ENCODE peak calls at places on chromosomes 5 and 9, in five cellular contexts. A is SK-N-DZ; W is stimulated activated CD4-positive, alpha-beta T cell treated with anti-CD3 and anti-CD28 coated beads, Interleukin-15, amount 100 ng/mL, for 1 hour; U is astrocyte of the spinal cord; D is cortex of kidney. P is an unnamed sample.

GRCh38 chr9:99356512-99356971 is 134.5 kb downstream of the SEC61B start:
- DNase-seq in A (no peak), W (no peak), U (no peak), D (no peak), P (no peak)

GRCh38 chr5:81069965-81070364 is 109.8 kb downstream of the RASGRF2 start:
- DNase-seq in A (no peak), W (no peak), U (no peak), D (no peak), P (no peak)

GRCh38 chr9:137304383-137305059 is 2.5 kb upstream of the NRARP start:
- DNase-seq in A (peak; percentile 67), W (no peak), U (no peak), D (no peak), P (no peak)

GRCh38 chr9:8205580-8205979 is 406.0 kb upstream of the DMAC1 start:
- DNase-seq in A (no peak), W (no peak), U (peak; percentile 61), D (no peak), P (no peak)

GRCh38 chr9:76528642-76529190 is 69.7 kb downstream of the GCNT1 start:
- DNase-seq in A (no peak), W (no peak), U (no peak), D (no peak), P (no peak)

GRCh38 chr5:159345336-159345735 is 15.0 kb upstream of the IL12B start:
- DNase-seq in A (no peak), W (no peak), U (no peak), D (no peak), P (no peak)

GRCh38 chr9:110069326-110070248 is 138.4 kb downstream of the C9orf152 start:
- DNase-seq in A (no peak), W (no peak), U (peak; percentile 81), D (no peak), P (peak; percentile 93)

GRCh38 chr9:69762527-69762926 is 2.7 kb upstream of the PTAR1 start:
- DNase-seq in A (no peak), W (no peak), U (peak; percentile 32), D (no peak), P (no peak)

GRCh38 chr5:60810438-60811085 is 33.5 kb downstream of the ELOVL7 start:
- DNase-seq in A (no peak), W (no peak), U (peak; percentile 2), D (no peak), P (no peak)

GRCh38 chr5:148306446-148306845 is 5.8 kb upstream of the SPINK7 start:
- DNase-seq in A (no peak), W (no peak), U (no peak), D (no peak), P (no peak)

GRCh38 chr9:68694125-68694524 is 10.9 kb upstream of the PIP5K1B start:
- DNase-seq in A (no peak), W (no peak), U (no peak), D (no peak), P (no peak)

GRCh38 chr5:119063579-119064379 is 7.1 kb upstream of the DMXL1 start:
- DNase-seq in A (no peak), W (no peak), U (no peak), D (no peak), P (no peak)

GRCh38 chr5:173296737-173297676 is 31.2 kb downstream of the STC2 start:
- DNase-seq in A (no peak), W (no peak), U (no peak), D (no peak), P (no peak)

GRCh38 chr9:89097219-89097618 is 81.4 kb downstream of the SHC3 start:
- DNase-seq in A (no peak), W (no peak), U (no peak), D (no peak), P (no peak)

GRCh38 chr9:92774274-92774673 is 9.6 kb upstream of the BICD2 start:
- DNase-seq in A (no peak), W (no peak), U (peak; percentile 92), D (no peak), P (no peak)

GRCh38 chr5:168920019-168920813 is 341.0 kb upstream of the PANK3 start:
- DNase-seq in A (no peak), W (no peak), U (no peak), D (no peak), P (no peak)

GRCh38 chr5:143041972-143042770 is 272.0 kb downstream of the ARHGAP26 start:
- DNase-seq in A (peak; percentile 33), W (no peak), U (peak; percentile 61), D (no peak), P (no peak)

GRCh38 chr5:76319673-76320072 is 83.4 kb upstream of the IQGAP2 start:
- DNase-seq in A (no peak), W (no peak), U (no peak), D (no peak), P (no peak)

GRCh38 chr9:124256517-124257069 is 1.2 kb upstream of the NEK6 start:
- DNase-seq in A (no peak), W (no peak), U (peak; percentile 94), D (no peak), P (peak; percentile 36)

GRCh38 chr5:170863646-170864045 is 1.8 kb downstream of the RANBP17 start:
- DNase-seq in A (no peak), W (no peak), U (peak; percentile 82), D (no peak), P (no peak)

GRCh38 chr9:111298831-111299603 is 31.0 kb downstream of the OR2K2 start:
- DNase-seq in A (peak; percentile 66), W (no peak), U (peak; percentile 87), D (no peak), P (peak; percentile 70)

GRCh38 chr9:36597412-36598178 is 24.9 kb downstream of the MELK start:
- DNase-seq in A (no peak), W (no peak), U (peak; percentile 65), D (no peak), P (peak; percentile 55)

GRCh38 chr9:88587885-88588628 is 53.1 kb downstream of the NXNL2 start:
- DNase-seq in A (no peak), W (no peak), U (no peak), D (no peak), P (no peak)

GRCh38 chr5:159956074-159956473 is 39.8 kb downstream of the ADRA1B start:
- DNase-seq in A (no peak), W (no peak), U (no peak), D (no peak), P (no peak)

GRCh38 chr5:179836225-179837019 is 15.7 kb downstream of the SQSTM1 start:
- DNase-seq in A (no peak), W (peak; percentile 48), U (peak; percentile 51), D (no peak), P (no peak)